ENCODE peak calls at places on chromosomes 5 and 9, in five cellular contexts. M, P, I, D and G are unnamed samples.

GRCh38 chr9:99180199-99180598 is 41.5 kb downstream of the ALG2 start:
- DNase-seq in M (no peak), P (no peak), I (no peak), D (no peak), G (no peak)

GRCh38 chr5:179311581-179311980 is 33.7 kb downstream of the ADAMTS2 start:
- DNase-seq in M (no peak), P (no peak), I (no peak), D (peak; percentile 23), G (no peak)

GRCh38 chr9:91727316-91727861 is 222.6 kb downstream of the ROR2 start:
- DNase-seq in M (peak; percentile 87), P (peak; percentile 64), I (peak; percentile 6), D (no peak), G (no peak)

GRCh38 chr9:135850737-135851136 is 56.6 kb downstream of the CAMSAP1 start:
- DNase-seq in M (no peak), P (peak; percentile 35), I (peak; percentile 43), D (no peak), G (no peak)

GRCh38 chr5:173327948-173328895 is at the start of gene STC2:
- DNase-seq in M (peak; percentile 96), P (peak; percentile 83), I (peak; percentile 95), D (peak; percentile 85), G (peak; percentile 84)

GRCh38 chr5:82147860-82148573 is 130.1 kb downstream of the RPS23 start:
- DNase-seq in M (no peak), P (no peak), I (peak; percentile 47), D (no peak), G (no peak)

GRCh38 chr5:35804201-35804653 is 52.5 kb upstream of the IL7R start:
- DNase-seq in M (no peak), P (peak; percentile 51), I (no peak), D (no peak), G (no peak)

GRCh38 chr5:38660194-38660668 is 103.8 kb upstream of the LIFR start:
- DNase-seq in M (peak; percentile 70), P (peak; percentile 94), I (no peak), D (no peak), G (no peak)

GRCh38 chr9:81829201-81829882 is 98.9 kb upstream of the SPATA31D4 start:
- DNase-seq in M (no peak), P (no peak), I (no peak), D (no peak), G (no peak)

GRCh38 chr5:151038801-151039238 is 18.4 kb downstream of the GPX3 start:
- DNase-seq in M (no peak), P (no peak), I (no peak), D (peak; percentile 48), G (no peak)

GRCh38 chr5:345404-346195 is 24.1 kb downstream of the AHRR start:
- DNase-seq in M (no peak), P (peak; percentile 44), I (no peak), D (no peak), G (no peak)

GRCh38 chr5:81579525-81579924 is 171.4 kb downstream of the SSBP2 start:
- DNase-seq in M (no peak), P (peak; percentile 92), I (no peak), D (no peak), G (no peak)

GRCh38 chr5:149114403-149115312 is 26.6 kb upstream of the ABLIM3 start:
- DNase-seq in M (peak; percentile 75), P (peak; percentile 77), I (peak; percentile 80), D (peak; percentile 55), G (no peak)

GRCh38 chr5:54289769-54290168 is 20.6 kb downstream of the ARL15 start:
- DNase-seq in M (no peak), P (no peak), I (no peak), D (no peak), G (no peak)

GRCh38 chr5:139474815-139475791 is 4.3 kb downstream of the SMIM33 start:
- DNase-seq in M (no peak), P (peak; percentile 28), I (no peak), D (no peak), G (no peak)

GRCh38 chr5:157598350-157598936 is 22.9 kb upstream of the ADAM19 start:
- DNase-seq in M (no peak), P (no peak), I (no peak), D (no peak), G (no peak)

GRCh38 chr9:79053613-79054012 is 518.2 kb upstream of the TLE4 start:
- DNase-seq in M (peak; percentile 15), P (no peak), I (no peak), D (no peak), G (no peak)

GRCh38 chr5:80864706-80865435 is 95.3 kb upstream of the RASGRF2 start:
- DNase-seq in M (no peak), P (no peak), I (no peak), D (no peak), G (no peak)

GRCh38 chr5:113378960-113379541 is 55.7 kb downstream of the TSSK1B start:
- DNase-seq in M (peak; percentile 82), P (peak; percentile 68), I (peak; percentile 48), D (no peak), G (no peak)

GRCh38 chr9:34347800-34348158 is 18.4 kb downstream of the NUDT2 start:
- DNase-seq in M (no peak), P (no peak), I (no peak), D (no peak), G (no peak)

GRCh38 chr9:70533492-70533891 is 119.0 kb upstream of the KLF9 start:
- DNase-seq in M (no peak), P (peak; percentile 25), I (no peak), D (no peak), G (no peak)

GRCh38 chr5:13632676-13633075 is 311.8 kb downstream of the DNAH5 start:
- DNase-seq in M (peak; percentile 34), P (no peak), I (no peak), D (no peak), G (no peak)

GRCh38 chr5:124822647-124823046 is 76.2 kb upstream of the ZNF608 start:
- DNase-seq in M (no peak), P (no peak), I (no peak), D (no peak), G (no peak)

GRCh38 chr9:21153688-21154608 is 12.3 kb upstream of the IFNW1 start:
- DNase-seq in M (peak; percentile 45), P (peak; percentile 44), I (peak; percentile 64), D (no peak), G (no peak)
- TF ChIP-seq CTCF in M (peak; percentile 25), P (peak; percentile 51), I (peak; percentile 53), D (no peak), G (peak; percentile 47)

GRCh38 chr9:6305954-6306563 is 22.1 kb upstream of the TPD52L3 start:
- DNase-seq in M (peak; percentile 21), P (peak; percentile 65), I (no peak), D (no peak), G (no peak)
- TF ChIP-seq CTCF in M (peak; percentile 69), P (peak; percentile 65), I (peak; percentile 43), D (peak; percentile 58), G (peak; percentile 74)

GRCh38 chr5:106269252-106269843 is 1401.4 kb downstream of the EFNA5 start:
- DNase-seq in M (peak; percentile 14), P (peak; percentile 65), I (peak; percentile 44), D (no peak), G (no peak)
- TF ChIP-seq CTCF in M (peak; percentile 68), P (peak; percentile 69), I (peak; percentile 67), D (peak; percentile 34), G (peak; percentile 70)

GRCh38 chr9:95095619-95096355 is 221.7 kb downstream of the FANCC start:
- DNase-seq in M (no peak), P (no peak), I (no peak), D (no peak), G (no peak)

GRCh38 chr9:95097279-95097678 is 220.2 kb downstream of the FANCC start:
- DNase-seq in M (no peak), P (no peak), I (no peak), D (no peak), G (no peak)

GRCh38 chr9:95098391-95098921 is 219.1 kb downstream of the FANCC start:
- DNase-seq in M (no peak), P (no peak), I (no peak), D (no peak), G (no peak)

GRCh38 chr9:95096381-95096780 is 221.1 kb downstream of the FANCC start:
- DNase-seq in M (no peak), P (no peak), I (no peak), D (no peak), G (no peak)

GRCh38 chr9:95096807-95097206 is 220.7 kb downstream of the FANCC start:
- DNase-seq in M (no peak), P (no peak), I (no peak), D (no peak), G (no peak)
- TF ChIP-seq CTCF in M (no peak), P (no peak), I (peak; percentile 5), D (peak; percentile 2), G (no peak)

GRCh38 chr5:1667648-1668140 is 131.9 kb downstream of the MRPL36 start:
- DNase-seq in M (no peak), P (no peak), I (no peak), D (peak; percentile 37), G (no peak)

GRCh38 chr5:1665803-1666202 is 133.8 kb downstream of the MRPL36 start:
- DNase-seq in M (no peak), P (no peak), I (no peak), D (no peak), G (no peak)

GRCh38 chr5:1668141-1668721 is 131.4 kb downstream of the MRPL36 start:
- DNase-seq in M (no peak), P (no peak), I (no peak), D (peak; percentile 56), G (no peak)

GRCh38 chr5:1666221-1666620 is 133.4 kb downstream of the MRPL36 start:
- DNase-seq in M (no peak), P (no peak), I (no peak), D (no peak), G (no peak)

GRCh38 chr5:1666812-1667588 is 132.6 kb downstream of the MRPL36 start:
- DNase-seq in M (peak; percentile 55), P (peak; percentile 77), I (no peak), D (peak; percentile 57), G (peak; percentile 89)
- TF ChIP-seq CTCF in M (peak; percentile 21), P (peak; percentile 52), I (peak; percentile 36), D (peak; percentile 26), G (peak; percentile 69)

GRCh38 chr9:101566904-101567724 is 27.7 kb downstream of the PPP3R2 start:
- DNase-seq in M (peak; percentile 44), P (peak; percentile 29), I (peak; percentile 71), D (no peak), G (no peak)
- TF ChIP-seq CTCF in M (peak; percentile 73), P (peak; percentile 55), I (peak; percentile 76), D (peak; percentile 32), G (peak; percentile 60)